ENCODE peak calls at places on chromosome X, in six cellular contexts. X is cardiac muscle cell, Z is sigmoid colon, J is mammary epithelial cell, R is stomach, V is AG04450. D is an unnamed sample. For H3K9me3, the result is how much of the 10 kb centered on the place peaks cover.

GRCh38 chrX:53000447-53001208 is 42.3 kb upstream of the FAM156A start:
- DNase-seq in Z (no peak), X (no peak), V (no peak), R (no peak), J (no peak), D (no peak)

GRCh38 chrX:34612036-34612435 is 45.0 kb downstream of the TMEM47 start:
- DNase-seq in V (no peak), R (no peak), J (no peak), Z (no peak), X (no peak), D (no peak)

GRCh38 chrX:125203737-125204578 is 115.7 kb upstream of the TEX13C start:
- DNase-seq in V (no peak), R (no peak), X (peak), J (peak), Z (no peak), D (peak)

GRCh38 chrX:130975947-130976346 is 72.9 kb upstream of the ENOX2 start:
- DNase-seq in X (peak), R (no peak), Z (no peak), V (peak), J (peak), D (peak)

GRCh38 chrX:106608016-106608415 is 3.8 kb upstream of the RADX start:
- DNase-seq in R (no peak), V (no peak), J (peak), Z (no peak), X (no peak), D (no peak)

GRCh38 chrX:149830192-149830873 is 48.6 kb downstream of the MAGEA9 start:
- DNase-seq in X (peak), V (no peak), R (no peak), J (peak), Z (no peak), D (peak)

GRCh38 chrX:16160729-16161128 is 6.6 kb upstream of the MAGEB17 start:
- DNase-seq in V (peak), R (no peak), X (no peak), J (peak), Z (no peak), D (no peak)

GRCh38 chrX:56113785-56114436 is 118.2 kb upstream of the KLF8 start:
- DNase-seq in J (no peak), Z (no peak), R (no peak), X (no peak), V (no peak), D (no peak)

GRCh38 chrX:110180176-110180927 is 137.5 kb downstream of the AMMECR1 start:
- DNase-seq in Z (no peak), J (peak), R (no peak), X (no peak), V (peak), D (peak)

GRCh38 chrX:24619647-24620046 is 27.5 kb downstream of the PCYT1B start:
- DNase-seq in Z (no peak), R (no peak), X (peak), J (peak), V (peak), D (peak)

GRCh38 chrX:110280954-110281353 is 36.9 kb downstream of the AMMECR1 start:
- DNase-seq in J (no peak), X (no peak), V (peak), Z (no peak), R (no peak), D (no peak)

DNA sequence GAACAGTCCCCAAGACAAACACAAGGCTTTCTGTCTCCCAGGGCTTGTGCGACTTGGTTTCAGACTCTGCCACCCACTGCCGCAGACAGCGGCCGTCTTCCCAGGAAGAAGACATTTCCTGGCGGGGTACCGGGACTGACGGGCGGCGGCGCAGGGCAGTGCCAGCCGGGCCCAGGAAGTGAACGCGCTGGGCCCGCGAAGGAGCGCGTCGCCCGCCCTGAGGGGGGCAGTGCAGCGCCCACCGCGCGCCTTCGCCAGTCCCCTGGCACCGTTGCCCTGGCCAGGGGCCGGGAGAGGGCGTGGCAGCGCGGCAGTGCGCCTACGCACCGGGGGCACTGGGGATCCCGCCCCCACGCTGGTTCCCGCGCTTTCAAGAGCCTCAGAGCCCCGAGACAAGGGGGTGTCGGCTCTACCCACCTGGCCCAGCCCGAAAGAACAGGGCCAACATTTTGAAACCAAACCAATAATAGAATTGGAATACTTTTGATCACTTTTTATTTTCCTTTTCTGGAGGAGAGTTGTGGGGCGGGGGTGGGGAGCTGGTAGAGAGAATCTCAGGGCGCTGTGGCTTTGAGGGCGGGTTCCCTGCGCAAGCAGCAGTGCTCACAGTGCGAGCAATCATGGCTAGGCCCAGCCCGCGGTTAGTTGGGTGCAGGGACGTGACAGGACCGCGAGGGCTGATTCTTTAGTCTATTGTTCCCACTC is 23.6 kb upstream of the APLN start:
- DNase-seq in J (no peak), X (no peak), V (no peak), R (peak), Z (peak), D (peak)
- TF ChIP-seq CTCF in J (no peak), X (peak), V (no peak), R (no peak), Z (no peak), D (no peak)

DNA sequence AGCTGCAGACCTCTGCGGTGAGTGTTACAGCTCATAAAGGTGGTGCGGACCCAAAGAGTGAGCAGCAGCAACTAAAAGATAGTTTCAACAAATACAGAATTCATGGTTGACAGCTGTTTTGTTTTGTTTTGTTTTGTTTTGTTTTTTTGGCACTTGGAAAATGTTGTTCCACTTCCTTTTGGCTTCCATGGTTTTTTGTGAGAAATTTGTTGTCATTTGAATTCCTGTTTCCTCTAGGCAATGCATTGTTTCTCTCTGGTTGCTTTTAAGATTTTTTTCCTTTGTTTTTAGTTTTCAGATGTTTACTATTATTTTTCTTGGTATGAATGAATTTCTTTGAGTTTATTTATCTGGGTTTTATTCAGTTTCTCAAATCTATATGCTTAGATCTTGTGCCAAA is 229.4 kb downstream of the MID1IP1 start:
- DNase-seq in Z (no peak), J (no peak), R (no peak), X (no peak), V (no peak), D (no peak)
- H3K9me3 ChIP-seq in Z (under half), J (under half), R (under half), X (under half), V (under half), D (under half)

GRCh38 chrX:8869812-8870211 is 68.6 kb upstream of the FAM9A start:
- DNase-seq in J (no peak), Z (no peak), V (no peak), R (no peak), X (no peak), D (no peak)

GRCh38 chrX:8870411-8870810 is 69.2 kb upstream of the FAM9A start:
- DNase-seq in X (no peak), R (no peak), V (no peak), J (no peak), Z (no peak), D (no peak)

GRCh38 chrX:8868906-8869305 is 67.7 kb upstream of the FAM9A start:
- DNase-seq in V (no peak), J (peak), R (no peak), Z (no peak), X (peak), D (no peak)

GRCh38 chrX:8868070-8868795 is 67.0 kb upstream of the FAM9A start:
- DNase-seq in V (peak), J (peak), Z (no peak), R (no peak), X (no peak), D (no peak)

GRCh38 chrX:8867454-8867853 is 66.3 kb upstream of the FAM9A start:
- DNase-seq in X (no peak), J (no peak), R (no peak), V (no peak), Z (no peak), D (no peak)
- H3K27ac ChIP-seq in X (no peak), J (peak), R (no peak), V (no peak), Z (no peak), D (no peak)

DNA sequence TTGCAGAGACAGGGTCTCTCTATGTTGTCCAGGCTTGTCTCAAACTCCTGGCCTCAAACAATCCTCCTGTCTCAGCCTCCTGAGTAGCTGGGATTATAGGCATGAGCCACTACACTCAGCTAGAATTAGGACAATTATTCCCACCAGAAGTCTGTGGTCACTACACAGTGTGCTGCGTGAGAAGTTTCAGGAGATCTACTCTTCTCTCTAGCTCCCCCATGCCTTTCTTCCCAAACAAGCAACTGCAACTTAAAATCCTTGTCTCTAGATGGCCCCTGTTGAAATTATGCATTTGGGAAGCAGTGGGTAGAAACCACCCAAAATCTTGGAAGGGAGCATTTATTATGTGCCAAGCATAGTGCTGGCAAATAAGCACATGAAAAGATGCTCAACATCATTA is 21.1 kb upstream of the MAP7D3 start:
- DNase-seq in V (no peak), J (no peak), R (no peak), Z (no peak), X (no peak), D (no peak)
- TF ChIP-seq CTCF in V (peak), J (no peak), R (no peak), Z (no peak), X (peak), D (no peak)

GRCh38 chrX:70398899-70399298 is 24.2 kb upstream of the GDPD2 start:
- DNase-seq in X (no peak), J (no peak), R (no peak), Z (no peak), V (no peak), D (no peak)
- H3K9me3 ChIP-seq in X (under half), J (under half), R (under half), Z (under half), V (under half), D (under half)

DNA sequence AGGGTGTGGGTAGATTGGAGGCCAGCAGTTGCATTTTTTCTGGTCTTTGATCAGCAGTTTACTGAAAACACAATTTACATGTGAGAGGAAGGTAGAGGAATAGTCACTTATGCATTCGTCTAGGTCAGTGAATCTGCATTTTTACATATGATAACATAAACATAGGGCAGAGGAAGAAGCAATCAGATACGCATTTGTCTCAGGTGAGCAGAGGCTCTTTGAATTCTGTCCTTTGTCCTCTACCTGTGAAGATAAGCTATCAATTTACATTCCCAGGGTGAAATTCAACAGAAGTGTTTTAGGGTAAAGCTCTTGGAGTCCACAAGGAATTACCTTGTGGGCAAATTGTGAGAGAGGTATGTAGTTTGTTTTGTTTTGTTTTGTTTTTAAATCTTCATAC is 306.5 kb downstream of the MAGEB5 start:
- DNase-seq in X (no peak), J (no peak), R (no peak), V (no peak), Z (no peak), D (no peak)
- H3K27ac ChIP-seq in X (no peak), J (no peak), R (no peak), V (no peak), Z (no peak), D (no peak)

DNA sequence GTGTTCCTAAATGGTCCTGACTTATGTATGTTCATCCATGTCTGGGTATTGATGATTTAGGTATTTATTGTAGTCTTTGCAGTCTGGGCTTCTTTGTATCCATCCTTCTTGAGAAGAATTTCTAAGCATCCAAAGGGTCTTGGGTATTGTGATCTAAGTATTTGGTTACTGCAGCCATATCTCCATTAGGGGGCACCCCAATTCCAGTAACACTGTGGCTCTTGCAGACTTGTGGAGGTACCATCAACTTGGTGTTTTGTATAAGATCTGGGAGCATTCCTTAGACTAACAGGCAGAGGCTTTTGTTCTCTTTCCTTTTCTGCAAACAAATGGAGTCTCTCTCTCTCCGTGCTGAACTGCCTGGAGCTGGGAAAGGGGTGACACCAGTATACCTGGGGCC is 113.7 kb upstream of the NEXMIF start:
- DNase-seq in R (no peak), J (peak), V (no peak), Z (no peak), X (peak), D (peak)
- TF ChIP-seq CTCF in R (no peak), J (peak), V (peak), Z (no peak), X (peak), D (no peak)

GRCh38 chrX:10904220-10904619 is 206.9 kb upstream of the HCCS start:
- DNase-seq in X (no peak), R (no peak), V (no peak), J (no peak), Z (no peak), D (no peak)
- H3K9me3 ChIP-seq in X (under half), R (under half), V (under half), J (under half), Z (under half), D (under half)